ENCODE peak calls at places on chromosomes 5 and 9, in nine cellular contexts. A, T, G, B, P, U, J, S and X are unnamed samples.

GRCh38 chr9:107635137-107635802 is 145.7 kb upstream of the KLF4 start:
- DNase-seq in A (no peak), T (no peak), G (no peak), B (no peak), P (no peak), U (no peak), J (no peak), S (no peak), X (no peak)

GRCh38 chr9:130446111-130446861 is 1.5 kb downstream of the ASS1 start:
- DNase-seq in A (peak; percentile 93), T (peak; percentile 75), G (peak; percentile 88), B (peak; percentile 85), P (peak; percentile 87), U (no peak), J (peak; percentile 97), S (peak; percentile 62), X (peak; percentile 99)

GRCh38 chr9:137820161-137820855 is 57.3 kb upstream of the CACNA1B start:
- DNase-seq in A (no peak), T (no peak), G (no peak), B (no peak), P (no peak), U (no peak), J (no peak), S (no peak), X (no peak)

GRCh38 chr5:133962801-133963476 is 5.5 kb downstream of the C5orf15 start:
- DNase-seq in A (no peak), T (no peak), G (no peak), B (no peak), P (no peak), U (no peak), J (no peak), S (no peak), X (no peak)

GRCh38 chr9:81609782-81610738 is 79.3 kb downstream of the TLE1 start:
- DNase-seq in A (peak; percentile 59), T (no peak), G (no peak), B (no peak), P (no peak), U (no peak), J (no peak), S (no peak), X (no peak)

GRCh38 chr9:4665357-4665756 is 923 bp downstream of the SPATA6L start:
- DNase-seq in A (no peak), T (no peak), G (no peak), B (no peak), P (no peak), U (no peak), J (no peak), S (no peak), X (no peak)

GRCh38 chr9:100401042-100401441 is 25.9 kb upstream of the MSANTD3 start:
- DNase-seq in A (no peak), T (no peak), G (no peak), B (no peak), P (no peak), U (no peak), J (no peak), S (no peak), X (no peak)

GRCh38 chr9:25648116-25648515 is 30.1 kb downstream of the TUSC1 start:
- DNase-seq in A (no peak), T (no peak), G (no peak), B (no peak), P (no peak), U (no peak), J (no peak), S (no peak), X (no peak)

GRCh38 chr5:168602517-168602916 is 23.3 kb upstream of the PANK3 start:
- DNase-seq in A (no peak), T (no peak), G (no peak), B (no peak), P (no peak), U (no peak), J (no peak), S (no peak), X (no peak)

GRCh38 chr5:105931782-105932489 is 1738.8 kb downstream of the EFNA5 start:
- DNase-seq in A (no peak), T (no peak), G (no peak), B (no peak), P (no peak), U (no peak), J (no peak), S (no peak), X (no peak)

GRCh38 chr9:4810565-4810964 is 17.8 kb downstream of the RCL1 start:
- DNase-seq in A (no peak), T (no peak), G (no peak), B (no peak), P (no peak), U (no peak), J (no peak), S (no peak), X (no peak)

GRCh38 chr5:9932770-9933169 is 302.6 kb upstream of the TAS2R1 start:
- DNase-seq in A (no peak), T (no peak), G (no peak), B (no peak), P (no peak), U (no peak), J (no peak), S (no peak), X (peak; percentile 75)

GRCh38 chr9:137669261-137669672 is 50.5 kb downstream of the EHMT1 start:
- DNase-seq in A (no peak), T (no peak), G (no peak), B (no peak), P (no peak), U (no peak), J (no peak), S (no peak), X (no peak)

GRCh38 chr5:142841511-142842255 is 71.5 kb downstream of the ARHGAP26 start:
- DNase-seq in A (peak; percentile 58), T (peak; percentile 47), G (no peak), B (peak; percentile 86), P (peak; percentile 75), U (no peak), J (peak; percentile 73), S (no peak), X (peak; percentile 53)

GRCh38 chr9:129347323-129348120 is 169.5 kb upstream of the IER5L start:
- DNase-seq in A (no peak), T (peak; percentile 13), G (no peak), B (no peak), P (no peak), U (no peak), J (no peak), S (no peak), X (no peak)

GRCh38 chr9:88745281-88746001 is 210.5 kb downstream of the NXNL2 start:
- DNase-seq in A (no peak), T (no peak), G (no peak), B (no peak), P (no peak), U (no peak), J (peak; percentile 39), S (no peak), X (no peak)

GRCh38 chr9:119961774-119962408 is 592.7 kb upstream of the BRINP1 start:
- DNase-seq in A (peak; percentile 48), T (no peak), G (peak; percentile 62), B (no peak), P (no peak), U (no peak), J (no peak), S (no peak), X (no peak)

GRCh38 chr5:89471556-89471955 is 588.6 kb upstream of the MEF2C start:
- DNase-seq in A (no peak), T (no peak), G (no peak), B (no peak), P (no peak), U (no peak), J (no peak), S (no peak), X (no peak)

GRCh38 chr9:114694146-114694545 is 12.2 kb upstream of the TEX48 start:
- DNase-seq in A (no peak), T (no peak), G (no peak), B (no peak), P (no peak), U (no peak), J (no peak), S (no peak), X (peak; percentile 65)

DNA sequence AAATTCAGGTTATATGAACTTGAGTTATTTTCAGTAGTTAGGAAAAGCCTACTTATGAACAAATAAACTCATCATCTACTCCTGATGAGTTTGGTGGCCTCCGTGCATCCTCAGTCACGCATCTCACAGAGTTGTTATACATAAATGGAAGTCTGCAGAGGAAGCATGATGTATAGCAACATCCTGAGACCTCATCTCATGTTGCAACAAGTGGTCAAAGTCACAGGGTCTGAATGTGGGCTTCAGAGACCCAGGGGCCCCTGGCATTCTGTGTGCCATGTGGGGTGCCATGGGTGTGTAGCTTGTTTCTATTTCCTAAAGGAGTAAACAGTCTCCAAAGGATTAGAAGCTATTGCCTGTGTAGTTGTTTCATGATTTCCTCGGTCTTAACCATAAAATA is 216.5 kb downstream of the IRX2 start:
- DNase-seq in A (no peak), T (no peak), G (no peak), B (peak; percentile 7), P (no peak), U (no peak), J (no peak), S (no peak), X (no peak)
- H3K9me3 ChIP-seq in A (no peaks in the 10 kb centered on the region), T (no peaks in the 10 kb centered on the region), G (no peaks in the 10 kb centered on the region), B (no peaks in the 10 kb centered on the region), P (no peaks in the 10 kb centered on the region), U (no peaks in the 10 kb centered on the region), J (no peaks in the 10 kb centered on the region), S (no peaks in the 10 kb centered on the region), X (no peaks in the 10 kb centered on the region)

GRCh38 chr5:180314106-180314505 is 22.2 kb upstream of the MAPK9 start:
- DNase-seq in A (no peak), T (no peak), G (no peak), B (no peak), P (no peak), U (no peak), J (no peak), S (no peak), X (no peak)
- H3K4me3 ChIP-seq in A (peak overlapping the region; percentile 54), T (no peak overlapping the region), G (no peak overlapping the region), B (no peak overlapping the region), P (no peak overlapping the region), U (peak overlapping the region; percentile 37), J (peak overlapping the region; percentile 30), S (no peak overlapping the region), X (no peak overlapping the region)

DNA sequence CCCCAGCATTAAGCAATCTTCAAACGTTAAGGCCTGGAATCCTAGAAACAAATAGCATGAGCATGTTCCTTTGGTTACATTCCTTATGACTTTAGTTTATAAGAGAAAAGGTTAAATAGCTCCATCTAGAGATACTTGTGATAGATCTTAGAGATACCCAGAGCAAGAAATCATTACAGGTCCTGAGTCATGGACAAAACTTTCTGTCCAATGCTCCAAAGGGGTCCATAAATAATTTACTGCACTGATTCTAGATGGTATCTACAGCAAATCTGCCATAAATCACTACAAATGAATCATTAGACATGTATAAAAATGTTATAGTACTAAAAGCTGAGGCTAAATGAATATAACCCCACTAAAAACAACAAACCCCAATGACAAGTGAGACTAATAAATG is 139.6 kb downstream of the HTR1A start:
- DNase-seq in A (no peak), T (no peak), G (no peak), B (no peak), P (no peak), U (no peak), J (no peak), S (no peak), X (no peak)
- H3K27me3 ChIP-seq in A (no peaks in the 10 kb centered on the region), T (no peaks in the 10 kb centered on the region), G (no peaks in the 10 kb centered on the region), B (no peaks in the 10 kb centered on the region), P (no peaks in the 10 kb centered on the region), U (no peaks in the 10 kb centered on the region), J (no peaks in the 10 kb centered on the region), S (no peaks in the 10 kb centered on the region), X (no peaks in the 10 kb centered on the region)

DNA sequence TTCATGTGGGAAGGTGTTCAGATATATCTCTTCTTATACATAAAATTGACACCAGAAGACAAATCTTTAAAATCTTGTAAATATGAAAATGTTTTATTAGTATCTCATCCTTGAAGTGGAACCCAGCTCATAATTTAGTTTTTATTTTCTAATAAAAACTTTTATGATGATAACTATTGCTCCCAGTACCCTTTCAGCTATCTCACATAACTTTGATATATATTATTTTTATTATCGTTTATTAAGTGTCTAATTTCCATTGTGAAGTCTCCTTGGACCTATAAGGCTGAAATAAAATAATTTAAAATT is 16.0 kb downstream of the PCDHB15 start:
- DNase-seq in A (no peak), T (no peak), G (no peak), B (no peak), P (no peak), U (no peak), J (no peak), S (no peak), X (no peak)
- H3K9me3 ChIP-seq in A (peaks cover 97% of the 10 kb centered on the region), T (peaks cover 15% of the 10 kb centered on the region), G (peaks cover 3% of the 10 kb centered on the region), B (peaks cover 57% of the 10 kb centered on the region), P (peaks cover 100% of the 10 kb centered on the region), U (peaks cover 40% of the 10 kb centered on the region), J (peaks cover 100% of the 10 kb centered on the region), S (no peaks in the 10 kb centered on the region), X (peaks cover 67% of the 10 kb centered on the region)